ENCODE peak calls at places on chromosomes 7 and 10, in seven cellular contexts. S is PC-9; Y is testis; E is CD8-positive, alpha-beta T cell; Q is GM23338; Z is heart left ventricle; D is psoas muscle. I is an unnamed sample. For H3K4me1, the result is how much of the 10 kb centered on the place peaks cover.

GRCh38 chr10:103917326-103918052 is 495 bp downstream of the STN1 start:
- DNase-seq in S (no peak), Z (peak), D (no peak), Y (peak), E (no peak), Q (peak), I (peak)

GRCh38 chr10:63421591-63421990 is 44.2 kb downstream of the JMJD1C start:
- DNase-seq in E (peak), Y (no peak), Q (no peak), D (no peak), Z (no peak), S (no peak), I (no peak)

GRCh38 chr7:2661602-2662272 is 26.3 kb upstream of the AMZ1 start:
- DNase-seq in Q (peak), E (no peak), Y (no peak), S (no peak), Z (no peak), D (no peak), I (no peak)

GRCh38 chr10:111126981-111127848 is 50.4 kb downstream of the ADRA2A start:
- DNase-seq in E (no peak), Y (no peak), D (no peak), Q (no peak), S (no peak), Z (no peak), I (no peak)

GRCh38 chr10:31353574-31353973 is 34.6 kb downstream of the ZEB1 start:
- DNase-seq in Z (no peak), Y (no peak), E (no peak), S (peak), D (no peak), Q (peak), I (no peak)

GRCh38 chr10:49756031-49756430 is 6.1 kb downstream of the OGDHL start:
- DNase-seq in Z (no peak), E (no peak), D (no peak), Y (no peak), S (no peak), Q (no peak), I (no peak)

GRCh38 chr10:80739963-80740715 is 202.4 kb downstream of the SH2D4B start:
- DNase-seq in S (no peak), Q (peak), Z (no peak), Y (no peak), D (no peak), E (no peak), I (no peak)

GRCh38 chr7:11343818-11344413 is 370.2 kb downstream of the PHF14 start:
- DNase-seq in D (no peak), Y (no peak), Z (no peak), Q (peak), S (peak), E (no peak), I (no peak)

GRCh38 chr7:143327903-143328302 is 12.0 kb downstream of the CLCN1 start:
- DNase-seq in Z (no peak), Q (no peak), D (no peak), Y (no peak), E (no peak), S (no peak), I (no peak)

GRCh38 chr7:143334244-143334643 is 18.3 kb downstream of the CLCN1 start:
- DNase-seq in S (no peak), D (no peak), Q (no peak), E (no peak), Y (no peak), Z (no peak), I (no peak)

GRCh38 chr7:143331179-143331825 is 15.4 kb downstream of the CLCN1 start:
- DNase-seq in S (peak), Q (no peak), D (peak), E (no peak), Z (no peak), Y (no peak), I (no peak)

GRCh38 chr7:143325215-143325614 is 9.3 kb downstream of the CLCN1 start:
- DNase-seq in Q (no peak), Z (no peak), D (no peak), S (no peak), Y (no peak), E (no peak), I (no peak)

DNA sequence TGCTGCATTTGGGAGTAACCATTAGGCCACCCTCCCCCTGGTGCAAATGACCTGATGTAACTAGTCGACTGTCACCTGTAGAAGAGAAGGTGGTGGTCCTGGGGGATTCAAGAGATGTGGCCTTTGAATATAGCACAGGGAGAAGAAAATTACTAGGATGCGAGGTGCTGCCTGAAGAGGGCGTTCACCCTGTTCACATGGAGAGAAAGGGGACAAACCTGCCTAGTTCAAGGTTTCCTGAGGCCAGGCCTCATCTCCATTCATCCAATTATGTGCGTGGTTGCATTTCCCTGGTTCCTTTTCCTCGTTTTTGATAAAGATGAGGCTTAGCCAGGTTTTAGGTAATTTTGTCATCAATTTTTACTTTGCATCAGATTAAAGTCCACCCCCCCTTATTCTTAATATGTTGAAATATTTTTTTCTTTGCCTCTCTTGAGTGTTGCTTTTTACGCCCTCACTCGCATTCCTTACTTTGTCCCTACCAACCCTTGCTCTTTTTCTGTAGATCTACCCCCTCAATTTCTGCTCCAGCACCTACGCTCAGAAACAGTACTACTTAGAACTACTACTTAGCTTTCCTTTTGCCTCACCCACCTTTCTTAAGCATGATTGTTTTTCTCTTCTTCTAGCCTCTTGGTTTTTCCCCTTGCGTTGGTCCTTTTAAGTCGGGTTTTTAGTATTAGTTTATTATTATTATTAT is 13.7 kb downstream of the CLCN1 start:
- DNase-seq in E (no peak), Y (no peak), Q (peak), S (no peak), Z (no peak), D (no peak), I (no peak)
- TF ChIP-seq CTCF in E (no peak), Y (no peak), Q (peak), S (no peak), Z (no peak), D (no peak), I (no peak)

GRCh38 chr7:5695709-5696345 is 85.6 kb downstream of the RNF216 start:
- DNase-seq in Q (no peak), D (peak), E (no peak), Y (peak), Z (peak), S (no peak), I (peak)
- H3K27ac ChIP-seq in Q (peak), D (peak), E (no peak), Y (peak), Z (peak), S (no peak), I (peak)

DNA sequence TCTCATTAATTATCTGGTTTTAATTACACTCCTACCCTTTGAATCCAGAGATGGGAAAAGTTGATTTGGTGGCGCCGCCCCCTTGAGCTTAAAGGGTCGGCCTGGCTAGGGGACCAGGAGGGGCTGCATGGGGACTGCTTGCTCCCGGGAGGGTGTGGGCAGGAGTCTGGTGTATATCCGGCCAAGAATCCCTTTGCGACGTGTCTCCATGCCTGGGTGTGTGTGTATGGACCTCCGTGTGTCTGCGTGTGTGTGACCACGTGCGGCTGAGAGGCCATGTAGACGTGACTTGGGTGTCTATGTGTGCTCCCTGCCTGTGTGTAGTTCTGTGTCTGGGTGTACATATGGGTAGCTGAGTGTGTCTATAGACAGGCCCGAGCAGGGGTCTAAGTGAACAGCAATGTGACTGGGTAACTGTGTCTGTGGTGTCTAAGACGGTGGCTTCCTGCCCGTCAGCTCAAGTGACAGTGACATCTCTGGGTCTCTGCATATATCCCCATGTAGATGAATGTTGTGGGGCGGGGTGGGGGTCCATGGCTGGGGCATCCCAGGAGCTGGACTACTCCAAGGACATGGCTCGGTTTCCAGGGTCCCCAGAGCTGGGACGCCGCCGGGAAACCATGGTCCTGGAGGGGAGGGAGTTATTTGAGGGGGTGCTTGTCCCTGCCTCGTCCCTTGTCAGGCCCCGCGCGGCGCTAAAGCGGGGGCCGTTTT is 10.7 kb downstream of the LBX1 start:
- DNase-seq in Y (no peak), Q (no peak), D (no peak), Z (no peak), S (no peak), E (no peak), I (no peak)
- H3K4me1 ChIP-seq in Y (under half), Q (under half), D (under half), Z (under half), S (under half), E (under half), I (half or more)

GRCh38 chr7:132472463-132473120 is 103.7 kb downstream of the PLXNA4 start:
- DNase-seq in E (no peak), S (no peak), D (peak), Y (peak), Z (peak), Q (no peak), I (peak)

GRCh38 chr7:132469264-132469663 is 107.0 kb downstream of the PLXNA4 start:
- DNase-seq in Y (no peak), Z (no peak), D (no peak), S (no peak), E (no peak), Q (no peak), I (no peak)

GRCh38 chr7:132466367-132466766 is 109.9 kb downstream of the PLXNA4 start:
- DNase-seq in D (no peak), Y (no peak), E (no peak), Z (no peak), Q (no peak), S (no peak), I (no peak)

GRCh38 chr7:132465516-132465915 is 110.8 kb downstream of the PLXNA4 start:
- DNase-seq in Z (no peak), E (no peak), Y (no peak), D (no peak), Q (no peak), S (no peak), I (no peak)

GRCh38 chr7:132469681-132470080 is 106.6 kb downstream of the PLXNA4 start:
- DNase-seq in Z (no peak), S (no peak), E (no peak), Y (no peak), D (no peak), Q (no peak), I (no peak)
- TF ChIP-seq CTCF in Z (no peak), S (no peak), E (no peak), Y (no peak), D (no peak), Q (no peak), I (no peak)

GRCh38 chr7:111914287-111914686 is 291.9 kb downstream of the DOCK4 start:
- DNase-seq in Y (no peak), E (no peak), Q (no peak), Z (no peak), S (no peak), D (no peak), I (no peak)

GRCh38 chr7:111910656-111911055 is 295.5 kb downstream of the DOCK4 start:
- DNase-seq in S (no peak), E (no peak), Y (no peak), D (no peak), Z (no peak), Q (no peak), I (no peak)

DNA sequence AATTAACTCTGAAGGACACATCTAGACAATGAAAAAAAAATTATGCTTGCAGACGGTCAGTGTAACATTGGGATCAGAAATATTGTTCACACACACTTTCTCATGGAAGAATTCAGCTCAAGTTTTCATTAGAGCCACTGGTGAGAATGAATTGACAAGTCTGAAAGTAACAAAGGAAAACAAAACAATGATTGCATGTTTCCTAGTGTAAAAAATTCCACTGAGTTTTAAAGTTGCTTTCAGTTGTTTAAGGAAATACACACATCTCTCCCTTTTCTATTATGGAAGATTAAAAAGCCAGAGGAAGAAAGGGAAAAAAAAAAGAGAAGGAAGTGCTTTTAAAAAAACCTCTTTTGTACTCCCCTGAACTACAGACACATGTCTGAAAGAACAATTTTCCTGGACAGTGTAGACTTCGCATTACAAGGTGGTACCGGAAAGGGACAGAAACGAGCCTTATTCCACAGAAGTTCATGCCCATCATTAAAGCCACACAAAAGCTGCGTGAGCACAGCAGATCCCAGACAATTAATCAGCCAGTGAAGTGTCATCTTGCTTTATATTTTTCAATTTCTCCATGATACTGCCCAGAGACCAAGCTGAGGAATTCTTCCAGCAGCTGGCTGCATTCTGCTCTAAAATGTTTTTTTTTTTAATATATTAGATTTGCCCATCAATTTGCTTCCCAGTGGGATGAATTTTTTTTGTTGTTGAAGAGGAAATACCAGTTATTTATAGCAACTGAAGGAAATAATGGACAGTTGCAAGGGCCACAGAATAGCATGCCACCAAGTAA is 294.8 kb downstream of the DOCK4 start:
- DNase-seq in D (no peak), Z (no peak), Q (no peak), Y (no peak), S (no peak), E (no peak), I (no peak)
- H3K27ac ChIP-seq in D (no peak), Z (no peak), Q (no peak), Y (no peak), S (no peak), E (no peak), I (no peak)

GRCh38 chr10:133378251-133379096 is 588 bp upstream of the PAOX start:
- DNase-seq in D (peak), Y (peak), S (peak), Q (peak), Z (peak), E (peak), I (no peak)
- H3K4me1 ChIP-seq in D (under half), Y (under half), S (under half), Q (under half), Z (under half), E (under half), I (under half)

DNA sequence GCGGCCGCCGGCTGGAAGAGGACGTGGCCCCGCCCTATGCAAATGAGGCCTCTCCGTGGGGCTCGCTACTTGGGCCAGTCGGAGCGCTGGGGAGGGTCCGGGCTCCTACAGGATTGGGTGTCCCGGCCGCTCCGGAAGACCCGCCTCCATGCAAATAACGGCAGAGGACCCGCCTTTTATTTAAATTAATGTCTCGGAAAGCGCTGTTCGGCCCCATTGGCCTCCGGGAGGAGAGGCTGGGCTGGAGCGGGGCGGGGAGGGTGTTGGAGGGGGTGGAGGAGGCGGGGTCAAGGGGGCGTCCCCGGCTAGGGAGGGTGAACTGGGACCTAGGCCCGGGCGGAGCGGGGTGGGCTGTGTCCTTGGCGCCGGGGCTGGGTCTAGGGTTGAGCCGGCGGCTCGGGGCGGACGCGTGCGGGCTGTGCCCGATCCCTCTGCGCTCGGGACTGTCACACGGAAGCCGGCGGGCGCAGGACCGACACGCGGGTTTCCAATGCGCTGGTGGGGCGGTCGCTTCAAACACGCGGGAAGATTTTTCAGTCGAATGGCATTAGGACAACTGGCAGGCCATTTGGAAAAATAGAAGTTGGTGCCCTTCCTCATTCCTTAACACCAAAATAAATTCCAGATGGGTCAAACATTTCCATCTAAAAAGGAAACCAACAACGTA is 344 bp upstream of the POLM start:
- DNase-seq in E (peak), Q (peak), Z (peak), D (peak), Y (peak), S (peak), I (peak)
- TF ChIP-seq CTCF in E (no peak), Q (no peak), Z (no peak), D (no peak), Y (no peak), S (no peak), I (no peak)